ENCODE peak calls at places on chromosomes 1 and 21, in ten cellular contexts. Z is breast epithelium, F is lower lobe of right lung, K is upper lobe of left lung, E is spleen, N is body of pancreas, J is Calu3, T is GM12865, B is SJSA1, I is M059J. U is an unnamed sample.

GRCh38 chr1:53732409-53732808 is 6.6 kb downstream of the GLIS1 start:
- DNase-seq in N (no peak), K (no peak), Z (no peak), B (no peak), I (no peak), T (no peak), E (no peak), J (no peak), F (no peak), U (no peak)

GRCh38 chr1:1630965-1631792 is 794 bp upstream of the MMP23B start:
- DNase-seq in E (peak; percentile 86), K (peak; percentile 95), J (no peak), B (no peak), T (peak; percentile 5), Z (no peak), N (no peak), F (peak; percentile 57), I (no peak), U (no peak)

GRCh38 chr1:182811975-182812727 is 22.6 kb downstream of the NPL start:
- DNase-seq in B (no peak), I (no peak), F (no peak), E (no peak), N (no peak), J (no peak), T (no peak), K (no peak), Z (no peak), U (no peak)

GRCh38 chr21:41098481-41098880 is 69.5 kb upstream of the BACE2 start:
- DNase-seq in B (no peak), T (no peak), Z (no peak), F (no peak), J (no peak), K (no peak), E (no peak), I (no peak), N (no peak), U (no peak)

GRCh38 chr1:77514871-77515776 is 167.3 kb downstream of the ZZZ3 start:
- DNase-seq in J (no peak), E (no peak), B (peak; percentile 79), K (no peak), T (no peak), Z (no peak), I (peak; percentile 67), F (no peak), N (no peak), U (no peak)

GRCh38 chr21:29486306-29486705 is 187.6 kb downstream of the BACH1 start:
- DNase-seq in N (no peak), Z (no peak), I (no peak), T (no peak), F (no peak), E (no peak), B (no peak), J (no peak), K (no peak), U (no peak)

GRCh38 chr1:9400425-9401079 is 107.9 kb downstream of the SPSB1 start:
- DNase-seq in F (no peak), I (peak; percentile 57), K (no peak), B (no peak), Z (no peak), E (no peak), J (peak; percentile 19), T (no peak), N (no peak), U (no peak)

GRCh38 chr21:20737227-20737626 is 261.0 kb upstream of the NCAM2 start:
- DNase-seq in I (no peak), F (no peak), J (no peak), K (no peak), B (no peak), E (no peak), Z (no peak), T (no peak), N (no peak), U (no peak)

GRCh38 chr1:94926365-94926914 is 470 bp downstream of the CNN3 start:
- DNase-seq in I (peak; percentile 56), T (no peak), F (peak; percentile 65), N (peak; percentile 59), E (peak; percentile 83), Z (peak; percentile 57), K (peak; percentile 91), B (peak; percentile 67), J (peak; percentile 78), U (peak; percentile 78)

GRCh38 chr1:183000161-183000560 is 23.1 kb upstream of the LAMC1 start:
- DNase-seq in I (no peak), T (no peak), K (no peak), J (no peak), N (no peak), B (no peak), E (no peak), F (no peak), Z (no peak), U (no peak)

GRCh38 chr1:156893048-156893953 is at the start of gene PEAR1:
- DNase-seq in T (no peak), E (no peak), I (no peak), Z (no peak), J (no peak), N (no peak), F (no peak), K (peak; percentile 83), B (no peak), U (no peak)

GRCh38 chr1:185238447-185238846 is 78.6 kb downstream of the IVNS1ABP start:
- DNase-seq in B (no peak), E (no peak), F (no peak), J (no peak), N (no peak), I (no peak), K (no peak), T (no peak), Z (no peak), U (no peak)

GRCh38 chr1:15959847-15960446 is 16.0 kb downstream of the ZBTB17 start:
- DNase-seq in N (no peak), F (no peak), I (no peak), K (no peak), Z (peak; percentile 17), T (no peak), J (no peak), B (no peak), E (peak; percentile 40), U (no peak)

U was measured in Peyer's patch.